ENCODE peak calls at places on chromosomes 2 and 18, in nine cellular contexts. S, O, J, Z, W, H, E, B and Q are unnamed samples.

GRCh38 chr2:207663870-207664545 is 38.8 kb upstream of the METTL21A start:
- DNase-seq in S (no peak), O (no peak), J (no peak), Z (no peak), W (no peak), H (no peak), E (no peak), B (no peak), Q (no peak)

GRCh38 chr2:204180671-204181070 is 244.1 kb downstream of the ICOS start:
- DNase-seq in S (no peak), O (peak), J (no peak), Z (no peak), W (no peak), H (no peak), E (no peak), B (no peak), Q (no peak)

GRCh38 chr18:62919109-62919838 is 203.9 kb downstream of the PHLPP1 start:
- DNase-seq in S (no peak), O (no peak), J (no peak), Z (no peak), W (no peak), H (peak), E (peak), B (no peak), Q (no peak)

GRCh38 chr18:23528580-23529472 is 25.5 kb downstream of the RMC1 start:
- DNase-seq in S (peak), O (peak), J (peak), Z (peak), W (no peak), H (no peak), E (no peak), B (no peak), Q (no peak)

GRCh38 chr2:192593561-192593960 is 398.8 kb upstream of the TMEFF2 start:
- DNase-seq in S (no peak), O (no peak), J (no peak), Z (no peak), W (no peak), H (no peak), E (no peak), B (no peak), Q (no peak)

GRCh38 chr2:65064728-65065552 is 8.7 kb downstream of the CEP68 start:
- DNase-seq in S (peak), O (peak), J (peak), Z (peak), W (no peak), H (peak), E (peak), B (peak), Q (no peak)

GRCh38 chr18:61687317-61687716 is 205.5 kb downstream of the RNF152 start:
- DNase-seq in S (no peak), O (no peak), J (no peak), Z (no peak), W (no peak), H (no peak), E (no peak), B (no peak), Q (no peak)

GRCh38 chr18:12779043-12779442 is 76.2 kb downstream of the PSMG2 start:
- DNase-seq in S (no peak), O (no peak), J (no peak), Z (no peak), W (no peak), H (no peak), E (no peak), B (no peak), Q (no peak)

GRCh38 chr2:98416760-98417159 is 27.9 kb upstream of the INPP4A start:
- DNase-seq in S (no peak), O (no peak), J (no peak), Z (no peak), W (no peak), H (no peak), E (no peak), B (no peak), Q (no peak)

GRCh38 chr2:183925281-183925680 is 673.0 kb upstream of the ZNF804A start:
- DNase-seq in S (no peak), O (no peak), J (no peak), Z (no peak), W (no peak), H (no peak), E (no peak), B (no peak), Q (no peak)

GRCh38 chr2:154370873-154371272 is 327.6 kb upstream of the KCNJ3 start:
- DNase-seq in S (no peak), O (no peak), J (no peak), Z (no peak), W (no peak), H (peak), E (no peak), B (no peak), Q (no peak)

GRCh38 chr2:96819101-96819875 is 3.2 kb downstream of the CNNM3 start:
- DNase-seq in S (no peak), O (peak), J (peak), Z (no peak), W (peak), H (no peak), E (peak), B (no peak), Q (no peak)

GRCh38 chr2:191049728-191050639 is 36.0 kb upstream of the STAT1 start:
- DNase-seq in S (no peak), O (no peak), J (no peak), Z (peak), W (no peak), H (peak), E (no peak), B (no peak), Q (no peak)

GRCh38 chr2:190404487-190404886 is 3.7 kb upstream of the MFSD6 start:
- DNase-seq in S (no peak), O (no peak), J (peak), Z (peak), W (peak), H (no peak), E (no peak), B (no peak), Q (no peak)

GRCh38 chr2:235390108-235390815 is 103.6 kb upstream of the AGAP1 start:
- DNase-seq in S (no peak), O (peak), J (no peak), Z (no peak), W (peak), H (no peak), E (no peak), B (no peak), Q (no peak)

GRCh38 chr2:216644846-216645635 is 11.8 kb downstream of the IGFBP2 start:
- DNase-seq in S (no peak), O (no peak), J (no peak), Z (peak), W (peak), H (no peak), E (no peak), B (no peak), Q (no peak)

GRCh38 chr2:208179028-208179609 is 10.7 kb downstream of the C2orf80 start:
- DNase-seq in S (no peak), O (peak), J (no peak), Z (no peak), W (peak), H (no peak), E (peak), B (peak), Q (no peak)

GRCh38 chr2:3193423-3194330 is 183.9 kb downstream of the EIPR1 start:
- DNase-seq in S (no peak), O (no peak), J (no peak), Z (peak), W (no peak), H (no peak), E (no peak), B (no peak), Q (no peak)

GRCh38 chr2:177283871-177284270 is 19.3 kb upstream of the NFE2L2 start:
- DNase-seq in S (no peak), O (no peak), J (no peak), Z (no peak), W (no peak), H (no peak), E (no peak), B (no peak), Q (no peak)

GRCh38 chr2:131022731-131023130 is 70.5 kb downstream of the FAM168B start:
- DNase-seq in S (no peak), O (no peak), J (no peak), Z (peak), W (no peak), H (no peak), E (no peak), B (no peak), Q (no peak)

GRCh38 chr2:62112192-62112591 is 83.7 kb upstream of the B3GNT2 start:
- DNase-seq in S (no peak), O (no peak), J (no peak), Z (peak), W (no peak), H (peak), E (no peak), B (no peak), Q (no peak)

GRCh38 chr2:112661656-112662305 is 16.0 kb downstream of the SLC20A1 start:
- DNase-seq in S (no peak), O (no peak), J (no peak), Z (no peak), W (no peak), H (no peak), E (no peak), B (no peak), Q (no peak)

GRCh38 chr2:42414158-42414557 is 53.1 kb upstream of the COX7A2L start:
- DNase-seq in S (no peak), O (no peak), J (no peak), Z (no peak), W (no peak), H (no peak), E (no peak), B (no peak), Q (no peak)

GRCh38 chr2:74548919-74549684 is 4.6 kb downstream of the LOXL3 start:
- DNase-seq in S (no peak), O (peak), J (peak), Z (peak), W (peak), H (peak), E (peak), B (peak), Q (peak)

GRCh38 chr2:85215074-85216050 is 82.2 kb downstream of the TCF7L1 start:
- DNase-seq in S (peak), O (no peak), J (no peak), Z (peak), W (no peak), H (peak), E (no peak), B (peak), Q (no peak)
- TF ChIP-seq CTCF in S (no peak), O (no peak), J (no peak), Z (no peak), W (no peak), H (peak), E (no peak), B (no peak), Q (no peak)

GRCh38 chr18:59488899-59489298 is 129.8 kb upstream of the LMAN1 start:
- DNase-seq in S (no peak), O (no peak), J (no peak), Z (no peak), W (no peak), H (no peak), E (no peak), B (no peak), Q (no peak)
- TF ChIP-seq CTCF in S (no peak), O (no peak), J (no peak), Z (no peak), W (no peak), H (no peak), E (no peak), B (no peak), Q (no peak)

DNA sequence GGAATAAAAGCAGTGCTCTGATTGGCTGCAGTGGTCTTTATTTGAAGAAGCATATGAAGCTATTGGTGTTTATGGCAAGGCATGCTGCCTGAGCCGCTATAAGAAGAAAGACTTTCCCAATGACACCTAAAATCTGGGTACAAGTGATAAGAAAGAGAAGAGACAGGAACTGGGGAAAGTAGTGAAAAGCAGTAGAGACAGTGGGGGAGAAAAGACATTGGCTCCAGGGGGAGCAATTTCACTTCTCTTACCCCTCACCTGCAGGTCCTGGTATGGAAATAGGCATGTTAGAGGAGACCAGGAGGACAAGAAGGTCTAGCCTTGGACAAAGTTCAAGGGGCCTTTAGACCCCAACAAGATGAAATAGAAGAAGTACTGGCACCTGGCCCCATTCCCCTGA is 47.1 kb downstream of the PLCL1 start:
- DNase-seq in S (no peak), O (no peak), J (peak), Z (no peak), W (no peak), H (peak), E (no peak), B (no peak), Q (no peak)
- TF ChIP-seq CTCF in S (no peak), O (no peak), J (peak), Z (peak), W (no peak), H (peak), E (peak), B (no peak), Q (no peak)

DNA sequence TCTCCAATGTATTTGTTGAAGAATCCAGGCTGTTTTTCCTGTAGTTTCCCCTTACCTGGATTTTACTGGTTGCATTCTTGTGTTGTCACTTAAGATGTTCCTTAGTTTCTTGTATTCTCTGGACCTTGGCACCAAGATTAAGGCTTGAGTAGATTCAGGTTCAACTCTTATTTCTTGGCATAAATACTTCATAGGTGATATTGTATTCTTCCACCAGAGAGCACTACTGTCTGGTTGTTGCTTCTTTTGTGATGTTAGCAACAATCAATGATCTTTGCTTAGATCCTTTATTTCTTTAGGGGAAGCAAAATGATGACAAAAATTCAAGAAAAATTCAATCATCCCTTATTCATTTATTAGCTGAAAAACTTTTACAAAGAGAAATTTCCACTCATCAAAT is 211.1 kb downstream of the LOXHD1 start:
- DNase-seq in S (no peak), O (no peak), J (no peak), Z (no peak), W (no peak), H (no peak), E (no peak), B (no peak), Q (no peak)
- TF ChIP-seq CTCF in S (no peak), O (no peak), J (no peak), Z (no peak), W (no peak), H (no peak), E (no peak), B (no peak), Q (no peak)

GRCh38 chr2:231926180-231926741 is at the start of gene NPPC:
- DNase-seq in S (no peak), O (peak), J (peak), Z (peak), W (peak), H (peak), E (peak), B (peak), Q (peak)
- TF ChIP-seq CTCF in S (peak), O (no peak), J (peak), Z (peak), W (no peak), H (peak), E (peak), B (peak), Q (peak)